ENCODE peak calls at places on chromosomes 2 and 18, in ten cellular contexts. B is T47D, V is transverse colon, K is GM12864, S is Daoy, C is osteocyte, E is WERI-Rb-1, R is body of pancreas, Y is T-helper 2 cell, T is ureter. F is an unnamed sample.

GRCh38 chr2:120701096-120701860 is 34.4 kb upstream of the GLI2 start:
- DNase-seq in B (no peak), V (no peak), K (no peak), S (no peak), C (no peak), E (no peak), R (no peak), Y (no peak), T (no peak), F (no peak)

GRCh38 chr2:184425083-184425482 is 173.2 kb upstream of the ZNF804A start:
- DNase-seq in B (no peak), V (no peak), K (no peak), S (no peak), C (no peak), E (no peak), R (no peak), Y (no peak), T (no peak), F (no peak)

GRCh38 chr2:237222178-237222577 is 136.5 kb downstream of the COPS8 start:
- DNase-seq in B (peak), V (no peak), K (no peak), S (peak), C (no peak), E (no peak), R (no peak), Y (no peak), T (no peak), F (no peak)

GRCh38 chr2:188122983-188123382 is 168.7 kb upstream of the GULP1 start:
- DNase-seq in B (no peak), V (no peak), K (no peak), S (no peak), C (no peak), E (no peak), R (no peak), Y (no peak), T (no peak), F (no peak)

GRCh38 chr2:83191316-83191715 is 1267.8 kb downstream of the SUCLG1 start:
- DNase-seq in B (no peak), V (no peak), K (no peak), S (no peak), C (no peak), E (no peak), R (no peak), Y (no peak), T (no peak), F (no peak)

GRCh38 chr2:185643434-185643833 is 95.2 kb upstream of the FSIP2 start:
- DNase-seq in B (no peak), V (no peak), K (no peak), S (no peak), C (no peak), E (no peak), R (no peak), Y (no peak), T (no peak), F (no peak)

GRCh38 chr18:8177330-8178016 is 431.8 kb upstream of the RAB12 start:
- DNase-seq in B (no peak), V (no peak), K (no peak), S (peak), C (no peak), E (no peak), R (peak), Y (no peak), T (no peak), F (peak)

GRCh38 chr2:59181347-59181746 is 940.2 kb upstream of the FANCL start:
- DNase-seq in B (no peak), V (no peak), K (no peak), S (no peak), C (no peak), E (no peak), R (no peak), Y (no peak), T (no peak), F (no peak)

GRCh38 chr2:20217041-20217970 is 7.6 kb downstream of the SDC1 start:
- DNase-seq in B (no peak), V (no peak), K (no peak), S (peak), C (no peak), E (no peak), R (no peak), Y (no peak), T (peak), F (peak)

GRCh38 chr2:99543247-99543646 is 53.4 kb upstream of the REV1 start:
- DNase-seq in B (no peak), V (no peak), K (no peak), S (no peak), C (no peak), E (no peak), R (no peak), Y (no peak), T (no peak), F (no peak)

GRCh38 chr2:24839729-24840128 is 46.5 kb downstream of the CENPO start:
- DNase-seq in B (no peak), V (no peak), K (no peak), S (no peak), C (no peak), E (no peak), R (no peak), Y (no peak), T (no peak), F (no peak)

GRCh38 chr2:217959723-217960122 is 43.1 kb downstream of the TNS1 start:
- DNase-seq in B (no peak), V (no peak), K (no peak), S (no peak), C (no peak), E (no peak), R (no peak), Y (no peak), T (no peak), F (no peak)

GRCh38 chr2:122531803-122532344 is 776.4 kb downstream of the TSN start:
- DNase-seq in B (no peak), V (no peak), K (no peak), S (peak), C (no peak), E (peak), R (no peak), Y (no peak), T (no peak), F (no peak)

GRCh38 chr2:101307503-101307902 is 998 bp downstream of the RNF149 start:
- DNase-seq in B (no peak), V (no peak), K (no peak), S (no peak), C (no peak), E (no peak), R (no peak), Y (no peak), T (no peak), F (no peak)

GRCh38 chr2:235518317-235519090 is 24.7 kb downstream of the AGAP1 start:
- DNase-seq in B (no peak), V (peak), K (no peak), S (peak), C (no peak), E (no peak), R (no peak), Y (no peak), T (no peak), F (no peak)

GRCh38 chr2:39437522-39438296 is 624 bp upstream of the MAP4K3 start:
- DNase-seq in B (peak), V (peak), K (peak), S (peak), C (no peak), E (peak), R (peak), Y (peak), T (peak), F (peak)

GRCh38 chr2:30679416-30680088 is 127.7 kb downstream of the CAPN13 start:
- DNase-seq in B (no peak), V (no peak), K (no peak), S (peak), C (peak), E (no peak), R (no peak), Y (no peak), T (peak), F (peak)

GRCh38 chr2:61419129-61419528 is 51.8 kb downstream of the USP34 start:
- DNase-seq in B (no peak), V (no peak), K (no peak), S (no peak), C (no peak), E (no peak), R (no peak), Y (peak), T (no peak), F (no peak)

GRCh38 chr2:196293751-196294486 is 122.5 kb upstream of the STK17B start:
- DNase-seq in B (no peak), V (no peak), K (no peak), S (peak), C (no peak), E (no peak), R (no peak), Y (no peak), T (no peak), F (no peak)

F was measured in lung.